ENCODE peak calls at places on chromosomes 4 and X, in four cellular contexts. T, V, L and K are unnamed samples.

GRCh38 chrX:136679581-136679980 is 31.6 kb downstream of the CD40LG start:
- DNase-seq in T (no peak), V (peak; percentile 6), L (no peak), K (no peak)

GRCh38 chr4:5524900-5525299 is 183.5 kb downstream of the EVC2 start:
- DNase-seq in T (no peak), V (no peak), L (no peak), K (no peak)

GRCh38 chr4:30068234-30068633 is 651.9 kb upstream of the PCDH7 start:
- DNase-seq in T (no peak), V (no peak), L (no peak), K (peak; percentile 40)

GRCh38 chrX:72716766-72717165 is 2.7 kb upstream of the PHKA1 start:
- DNase-seq in T (no peak), V (no peak), L (no peak), K (no peak)

GRCh38 chr4:119597377-119597776 is 31.2 kb downstream of the PDE5A start:
- DNase-seq in T (no peak), V (no peak), L (no peak), K (no peak)

GRCh38 chr4:177214935-177215334 is 94.7 kb upstream of the NEIL3 start:
- DNase-seq in T (no peak), V (no peak), L (no peak), K (no peak)

GRCh38 chr4:88616275-88616996 is 24.2 kb downstream of the HERC3 start:
- DNase-seq in T (no peak), V (no peak), L (no peak), K (no peak)

GRCh38 chr4:61086979-61087378 is 113.1 kb upstream of the ADGRL3 start:
- DNase-seq in T (no peak), V (no peak), L (no peak), K (no peak)

GRCh38 chr4:170827562-170828260 is 738.0 kb upstream of the AADAT start:
- DNase-seq in T (no peak), V (no peak), L (no peak), K (no peak)

GRCh38 chr4:125704726-125705125 is 390.0 kb downstream of the FAT4 start:
- DNase-seq in T (no peak), V (no peak), L (no peak), K (no peak)

DNA sequence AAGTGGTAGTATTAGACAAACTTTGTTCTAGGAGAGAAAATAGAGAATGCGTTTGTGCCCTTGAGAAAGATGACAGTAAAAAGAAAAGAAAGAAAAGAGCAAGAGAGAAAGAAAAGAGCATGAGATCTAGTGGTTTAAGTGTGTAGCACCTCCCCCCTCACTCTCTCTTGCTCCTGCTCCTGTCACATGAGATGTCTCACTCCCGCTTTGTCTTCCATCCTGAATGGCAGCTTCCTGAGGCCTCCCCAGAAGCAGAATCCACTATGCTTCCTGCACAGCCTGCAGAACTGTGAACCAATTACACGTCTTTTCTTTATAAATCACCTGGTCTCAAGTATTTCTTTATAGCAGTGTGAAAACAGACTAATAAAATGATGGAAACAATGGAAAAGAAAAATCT is 499.6 kb downstream of the ACTRT1 start:
- DNase-seq in T (no peak), V (peak; percentile 16), L (no peak), K (no peak)
- H3K4me1 ChIP-seq in T (no peaks in the 10 kb centered on the region), V (no peaks in the 10 kb centered on the region), L (no peaks in the 10 kb centered on the region), K (no peaks in the 10 kb centered on the region)

DNA sequence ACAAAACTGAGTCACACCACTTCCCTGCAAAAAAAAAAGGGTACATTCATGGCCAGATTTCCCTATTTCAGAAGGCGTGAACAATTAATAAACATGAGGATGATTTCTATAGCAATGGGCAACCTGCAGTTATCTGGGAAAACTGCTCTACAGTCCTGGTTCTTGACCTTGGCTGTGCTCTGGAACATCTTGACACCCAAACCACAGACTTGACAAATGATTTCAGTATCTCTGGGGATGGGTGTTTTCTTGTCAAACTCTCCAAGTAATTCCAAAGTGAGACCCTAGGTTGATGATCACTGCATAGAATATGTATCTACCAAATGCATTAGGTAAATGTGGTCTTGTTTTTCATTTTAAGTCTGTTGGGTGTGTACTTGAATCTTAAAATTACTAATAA is 2.0 kb downstream of the DAPP1 start:
- DNase-seq in T (no peak), V (no peak), L (no peak), K (no peak)
- H3K4me1 ChIP-seq in T (no peaks in the 10 kb centered on the region), V (no peaks in the 10 kb centered on the region), L (no peaks in the 10 kb centered on the region), K (peaks cover 4% of the 10 kb centered on the region)

DNA sequence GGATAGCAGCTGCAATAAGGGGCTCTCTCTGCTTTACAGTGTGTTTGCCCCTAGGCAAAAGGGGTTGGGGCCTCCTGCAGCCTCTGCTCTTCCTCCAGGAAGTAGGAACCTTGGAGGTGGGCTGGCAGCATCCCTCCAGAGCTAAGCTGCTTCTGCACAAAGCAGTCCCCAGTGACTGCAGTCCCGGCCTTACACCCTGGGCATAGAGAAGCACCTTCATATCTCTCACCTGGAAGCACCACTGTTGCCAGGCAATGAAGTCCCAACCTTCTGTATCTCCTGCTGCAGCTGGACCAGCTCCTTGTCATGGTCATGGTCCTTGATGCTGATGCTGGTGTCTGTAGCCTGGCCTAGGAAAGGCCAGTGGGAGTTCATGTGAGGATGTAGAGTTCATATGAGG is 171.1 kb upstream of the TET2 start:
- DNase-seq in T (no peak), V (no peak), L (no peak), K (no peak)
- H3K4me1 ChIP-seq in T (no peaks in the 10 kb centered on the region), V (no peaks in the 10 kb centered on the region), L (no peaks in the 10 kb centered on the region), K (no peaks in the 10 kb centered on the region)

GRCh38 chr4:86451560-86452322 is 91.9 kb upstream of the MAPK10 start:
- DNase-seq in T (no peak), V (peak; percentile 20), L (no peak), K (no peak)
- H3K4me1 ChIP-seq in T (no peaks in the 10 kb centered on the region), V (peaks cover 69% of the 10 kb centered on the region), L (no peaks in the 10 kb centered on the region), K (no peaks in the 10 kb centered on the region)

DNA sequence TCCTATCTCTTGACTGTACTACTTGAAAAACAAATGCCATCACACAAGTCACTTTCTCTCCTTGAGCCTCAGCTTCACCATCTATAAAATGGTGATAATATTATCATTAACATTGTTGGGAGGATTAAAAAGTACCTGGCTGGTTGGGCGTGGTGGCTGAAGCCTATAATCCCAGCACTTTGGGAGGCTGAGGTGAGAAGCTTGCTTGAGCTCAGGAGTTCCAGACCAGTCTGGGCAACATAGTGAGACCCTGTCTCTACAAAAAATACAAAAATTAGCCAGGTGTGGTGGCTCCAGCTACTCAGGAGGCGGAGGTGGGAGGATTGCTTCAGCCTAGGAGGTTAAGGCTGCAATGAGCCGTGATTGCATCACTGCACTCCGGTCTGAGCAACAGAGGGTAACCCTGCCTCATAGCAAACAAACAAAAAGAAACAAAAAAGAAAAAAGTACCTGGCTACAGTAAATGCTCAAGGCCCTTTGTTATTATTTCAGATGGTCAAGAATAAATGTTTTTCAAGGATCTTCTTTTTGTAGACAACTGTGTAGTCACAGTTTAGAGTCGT is 120.3 kb downstream of the CHRNA9 start:
- DNase-seq in T (no peak), V (no peak), L (no peak), K (peak; percentile 75)
- H3K4me1 ChIP-seq in T (no peaks in the 10 kb centered on the region), V (peaks cover 8% of the 10 kb centered on the region), L (no peaks in the 10 kb centered on the region), K (peaks cover 16% of the 10 kb centered on the region)

DNA sequence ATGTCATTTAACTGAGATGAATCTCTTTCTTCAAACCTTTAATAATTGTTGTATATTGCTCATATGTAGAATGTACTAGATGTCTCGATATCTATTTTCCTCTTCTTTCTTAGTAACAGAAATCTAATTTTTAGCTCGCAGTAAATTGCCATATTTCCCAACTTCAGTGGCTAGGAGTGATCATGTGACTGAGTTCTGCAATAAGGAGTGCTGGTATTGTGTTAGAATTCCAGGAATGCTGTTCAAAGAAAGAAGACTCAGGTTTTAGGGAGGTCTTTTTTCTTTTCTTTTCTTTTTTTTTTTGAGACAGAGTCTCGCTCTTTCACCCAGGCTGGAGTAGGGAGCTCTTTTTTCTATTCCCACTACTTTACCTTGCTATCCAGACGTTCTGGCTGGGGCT is 81.7 kb downstream of the SLC10A7 start:
- DNase-seq in T (no peak), V (peak; percentile 9), L (no peak), K (no peak)
- H3K4me1 ChIP-seq in T (no peaks in the 10 kb centered on the region), V (peaks cover 3% of the 10 kb centered on the region), L (no peaks in the 10 kb centered on the region), K (no peaks in the 10 kb centered on the region)

DNA sequence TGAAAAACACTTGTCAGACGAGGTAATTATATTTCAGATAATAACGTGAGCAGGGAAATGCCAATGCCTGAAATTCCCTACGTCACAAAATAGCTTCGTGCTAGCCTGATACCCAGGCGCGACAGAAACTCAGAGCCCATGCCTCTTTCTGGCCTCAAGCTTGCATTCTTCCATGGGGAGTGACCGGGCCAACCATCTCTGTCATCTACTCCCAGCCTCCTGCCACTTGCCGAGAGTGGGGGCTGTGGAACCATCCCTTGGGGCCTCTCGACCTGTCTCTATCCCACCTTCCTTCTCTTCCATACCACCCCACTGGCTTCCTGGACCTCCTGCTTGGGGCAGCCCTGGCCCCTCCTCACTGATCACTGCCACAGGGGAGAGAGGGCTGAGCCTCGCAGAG is 34.5 kb upstream of the CDKN2AIP start:
- DNase-seq in T (no peak), V (no peak), L (no peak), K (no peak)
- H3K4me1 ChIP-seq in T (no peaks in the 10 kb centered on the region), V (peaks cover 8% of the 10 kb centered on the region), L (no peaks in the 10 kb centered on the region), K (no peaks in the 10 kb centered on the region)

GRCh38 chr4:168643083-168643795 is 146.4 kb downstream of the PALLD start:
- DNase-seq in T (no peak), V (no peak), L (no peak), K (no peak)
- H3K4me1 ChIP-seq in T (no peaks in the 10 kb centered on the region), V (peaks cover 19% of the 10 kb centered on the region), L (no peaks in the 10 kb centered on the region), K (no peaks in the 10 kb centered on the region)

GRCh38 chrX:45758738-45759397 is 558.2 kb upstream of the DIPK2B start:
- DNase-seq in T (no peak), V (no peak), L (no peak), K (no peak)

GRCh38 chrX:45757272-45757671 is 556.6 kb upstream of the DIPK2B start:
- DNase-seq in T (no peak), V (no peak), L (no peak), K (no peak)

GRCh38 chrX:45758319-45758718 is 557.6 kb upstream of the DIPK2B start:
- DNase-seq in T (no peak), V (no peak), L (no peak), K (no peak)

GRCh38 chrX:45756562-45756961 is 555.9 kb upstream of the DIPK2B start:
- DNase-seq in T (no peak), V (no peak), L (no peak), K (no peak)

GRCh38 chrX:45755719-45756118 is 555.0 kb upstream of the DIPK2B start:
- DNase-seq in T (no peak), V (no peak), L (no peak), K (no peak)
- H3K4me1 ChIP-seq in T (no peaks in the 10 kb centered on the region), V (no peaks in the 10 kb centered on the region), L (no peaks in the 10 kb centered on the region), K (peaks cover 35% of the 10 kb centered on the region)